ENCODE peak calls at places on chromosomes 6 and 20, in five cellular contexts. One of them, this sample, is unnamed.

GRCh38 chr6:142459267-142459666 is 157.5 kb downstream of the ADGRG6 start:
- DNase-seq in fibroblast of pulmonary artery: peak; percentile 14
- DNase-seq in ovary: no peak
- DNase-seq in Caco-2: no peak
- DNase-seq in astrocyte of the spinal cord: peak; percentile 52
- DNase-seq in this sample: no peak

GRCh38 chr20:36830791-36831691 is 44.9 kb upstream of the TLDC2 start:
- DNase-seq in fibroblast of pulmonary artery: peak; percentile 71
- DNase-seq in ovary: peak; percentile 75
- DNase-seq in Caco-2: no peak
- DNase-seq in astrocyte of the spinal cord: no peak
- DNase-seq in this sample: no peak

GRCh38 chr6:125469915-125470314 is 168.1 kb upstream of the HDDC2 start:
- DNase-seq in fibroblast of pulmonary artery: no peak
- DNase-seq in ovary: no peak
- DNase-seq in Caco-2: no peak
- DNase-seq in astrocyte of the spinal cord: peak; percentile 13
- DNase-seq in this sample: peak; percentile 47

GRCh38 chr6:113420290-113420689 is 436.9 kb upstream of the MARCKS start:
- DNase-seq in fibroblast of pulmonary artery: no peak
- DNase-seq in ovary: no peak
- DNase-seq in Caco-2: no peak
- DNase-seq in astrocyte of the spinal cord: no peak
- DNase-seq in this sample: no peak

GRCh38 chr20:41330343-41330720 is 10.3 kb upstream of the LPIN3 start:
- DNase-seq in fibroblast of pulmonary artery: no peak
- DNase-seq in ovary: no peak
- DNase-seq in Caco-2: peak; percentile 35
- DNase-seq in astrocyte of the spinal cord: no peak
- DNase-seq in this sample: peak; percentile 25

GRCh38 chr6:113672691-113673149 is 184.4 kb upstream of the MARCKS start:
- DNase-seq in fibroblast of pulmonary artery: peak; percentile 75
- DNase-seq in ovary: peak; percentile 63
- DNase-seq in Caco-2: no peak
- DNase-seq in astrocyte of the spinal cord: peak; percentile 23
- DNase-seq in this sample: no peak

GRCh38 chr20:2756056-2756611 is 44.3 kb downstream of the CPXM1 start:
- DNase-seq in fibroblast of pulmonary artery: peak; percentile 72
- DNase-seq in ovary: peak; percentile 55
- DNase-seq in Caco-2: peak; percentile 61
- DNase-seq in astrocyte of the spinal cord: peak; percentile 46
- DNase-seq in this sample: peak; percentile 11

GRCh38 chr6:137248702-137249101 is 29.5 kb upstream of the IFNGR1 start:
- DNase-seq in fibroblast of pulmonary artery: no peak
- DNase-seq in ovary: no peak
- DNase-seq in Caco-2: no peak
- DNase-seq in astrocyte of the spinal cord: no peak
- DNase-seq in this sample: no peak

GRCh38 chr6:138450445-138450844 is 46.4 kb downstream of the HEBP2 start:
- DNase-seq in fibroblast of pulmonary artery: no peak
- DNase-seq in ovary: no peak
- DNase-seq in Caco-2: no peak
- DNase-seq in astrocyte of the spinal cord: no peak
- DNase-seq in this sample: no peak

GRCh38 chr20:39070484-39071231 is 108.5 kb downstream of the DHX35 start:
- DNase-seq in fibroblast of pulmonary artery: peak; percentile 21
- DNase-seq in ovary: no peak
- DNase-seq in Caco-2: no peak
- DNase-seq in astrocyte of the spinal cord: peak; percentile 60
- DNase-seq in this sample: peak; percentile 76

GRCh38 chr20:61647741-61648140 is 395.7 kb downstream of the CDH4 start:
- DNase-seq in fibroblast of pulmonary artery: no peak
- DNase-seq in ovary: no peak
- DNase-seq in Caco-2: no peak
- DNase-seq in astrocyte of the spinal cord: no peak
- DNase-seq in this sample: no peak

GRCh38 chr6:15936503-15936902 is 192.4 kb upstream of the MYLIP start:
- DNase-seq in fibroblast of pulmonary artery: no peak
- DNase-seq in ovary: no peak
- DNase-seq in Caco-2: no peak
- DNase-seq in astrocyte of the spinal cord: no peak
- DNase-seq in this sample: no peak

GRCh38 chr20:33709905-33710541 is 10.1 kb downstream of the PXMP4 start:
- DNase-seq in fibroblast of pulmonary artery: no peak
- DNase-seq in ovary: no peak
- DNase-seq in Caco-2: peak; percentile 71
- DNase-seq in astrocyte of the spinal cord: no peak
- DNase-seq in this sample: no peak

GRCh38 chr6:72916906-72917305 is 295.0 kb downstream of the KCNQ5 start:
- DNase-seq in fibroblast of pulmonary artery: peak; percentile 40
- DNase-seq in ovary: no peak
- DNase-seq in Caco-2: no peak
- DNase-seq in astrocyte of the spinal cord: no peak
- DNase-seq in this sample: no peak

GRCh38 chr20:24972341-24972740 is 20.2 kb downstream of the APMAP start:
- DNase-seq in fibroblast of pulmonary artery: no peak
- DNase-seq in ovary: no peak
- DNase-seq in Caco-2: no peak
- DNase-seq in astrocyte of the spinal cord: no peak
- DNase-seq in this sample: no peak

GRCh38 chr6:5206920-5207561 is 53.7 kb downstream of the LYRM4 start:
- DNase-seq in fibroblast of pulmonary artery: no peak
- DNase-seq in ovary: no peak
- DNase-seq in Caco-2: no peak
- DNase-seq in astrocyte of the spinal cord: no peak
- DNase-seq in this sample: no peak

GRCh38 chr6:128069180-128069579 is 168.3 kb upstream of the THEMIS start:
- DNase-seq in fibroblast of pulmonary artery: peak; percentile 64
- DNase-seq in ovary: no peak
- DNase-seq in Caco-2: no peak
- DNase-seq in astrocyte of the spinal cord: peak; percentile 67
- DNase-seq in this sample: no peak

GRCh38 chr6:112086744-112087135 is 542 bp downstream of the TUBE1 start:
- DNase-seq in fibroblast of pulmonary artery: peak; percentile 46
- DNase-seq in ovary: no peak
- DNase-seq in Caco-2: no peak
- DNase-seq in astrocyte of the spinal cord: peak; percentile 72
- DNase-seq in this sample: peak; percentile 72

GRCh38 chr6:100346203-100346602 is 118.5 kb downstream of the SIM1 start:
- DNase-seq in fibroblast of pulmonary artery: no peak
- DNase-seq in ovary: no peak
- DNase-seq in Caco-2: no peak
- DNase-seq in astrocyte of the spinal cord: peak; percentile 42
- DNase-seq in this sample: no peak

GRCh38 chr6:148972481-148972880 is 225.7 kb downstream of the UST start:
- DNase-seq in fibroblast of pulmonary artery: no peak
- DNase-seq in ovary: peak; percentile 59
- DNase-seq in Caco-2: peak; percentile 72
- DNase-seq in astrocyte of the spinal cord: peak; percentile 47
- DNase-seq in this sample: peak; percentile 87

GRCh38 chr6:113671440-113671839 is 185.7 kb upstream of the MARCKS start:
- DNase-seq in fibroblast of pulmonary artery: no peak
- DNase-seq in ovary: no peak
- DNase-seq in Caco-2: no peak
- DNase-seq in astrocyte of the spinal cord: no peak
- DNase-seq in this sample: peak; percentile 20

GRCh38 chr6:98808522-98809210 is 25.7 kb upstream of the POU3F2 start:
- DNase-seq in fibroblast of pulmonary artery: peak; percentile 66
- DNase-seq in ovary: no peak
- DNase-seq in Caco-2: no peak
- DNase-seq in astrocyte of the spinal cord: peak; percentile 34
- DNase-seq in this sample: no peak

GRCh38 chr20:47118641-47119040 is 224.0 kb downstream of the EYA2 start:
- DNase-seq in fibroblast of pulmonary artery: no peak
- DNase-seq in ovary: no peak
- DNase-seq in Caco-2: no peak
- DNase-seq in astrocyte of the spinal cord: no peak
- DNase-seq in this sample: no peak

DNA sequence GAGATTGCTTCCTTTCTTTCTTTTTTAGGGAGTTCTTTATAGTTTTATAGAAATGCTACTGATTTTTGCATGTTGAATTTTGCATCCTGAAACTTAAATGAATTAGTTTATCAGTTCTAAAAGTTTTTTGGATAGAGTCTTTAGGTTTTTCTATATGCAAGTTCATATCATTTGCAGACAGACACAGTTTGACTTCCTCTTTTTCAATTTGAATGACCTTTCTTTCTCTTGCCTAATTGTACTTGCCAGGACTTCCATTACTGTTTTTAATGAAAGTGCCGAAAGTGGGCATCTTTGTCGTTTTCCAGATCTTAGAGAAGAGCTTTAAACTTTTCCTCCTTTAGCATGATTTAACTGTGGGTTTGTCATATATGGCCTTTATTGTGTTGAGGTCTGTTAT is 21.1 kb upstream of the EDN1 start:
- DNase-seq in fibroblast of pulmonary artery: no peak
- DNase-seq in ovary: no peak
- DNase-seq in Caco-2: no peak
- DNase-seq in astrocyte of the spinal cord: no peak
- DNase-seq in this sample: no peak
- H3K4me3 ChIP-seq in fibroblast of pulmonary artery: no peak overlapping the region
- H3K4me3 ChIP-seq in ovary: no peak overlapping the region
- H3K4me3 ChIP-seq in Caco-2: no peak overlapping the region
- H3K4me3 ChIP-seq in astrocyte of the spinal cord: no peak overlapping the region
- H3K4me3 ChIP-seq in this sample: no peak overlapping the region

GRCh38 chr20:43102394-43102793 is 87.3 kb downstream of the PTPRT start:
- DNase-seq in fibroblast of pulmonary artery: no peak
- DNase-seq in ovary: no peak
- DNase-seq in Caco-2: no peak
- DNase-seq in astrocyte of the spinal cord: no peak
- DNase-seq in this sample: no peak
- TF ChIP-seq CTCF in fibroblast of pulmonary artery: no peak
- TF ChIP-seq CTCF in ovary: no peak
- TF ChIP-seq CTCF in Caco-2: peak; percentile 52
- TF ChIP-seq CTCF in astrocyte of the spinal cord: no peak
- TF ChIP-seq CTCF in this sample: no peak

GRCh38 chr6:47484616-47485015 is 7.0 kb downstream of the CD2AP start:
- DNase-seq in fibroblast of pulmonary artery: peak; percentile 60
- DNase-seq in ovary: no peak
- DNase-seq in Caco-2: no peak
- DNase-seq in astrocyte of the spinal cord: peak; percentile 92
- DNase-seq in this sample: peak; percentile 87
- H3K4me3 ChIP-seq in fibroblast of pulmonary artery: no peak overlapping the region
- H3K4me3 ChIP-seq in ovary: no peak overlapping the region
- H3K4me3 ChIP-seq in Caco-2: no peak overlapping the region
- H3K4me3 ChIP-seq in astrocyte of the spinal cord: no peak overlapping the region
- H3K4me3 ChIP-seq in this sample: no peak overlapping the region

DNA sequence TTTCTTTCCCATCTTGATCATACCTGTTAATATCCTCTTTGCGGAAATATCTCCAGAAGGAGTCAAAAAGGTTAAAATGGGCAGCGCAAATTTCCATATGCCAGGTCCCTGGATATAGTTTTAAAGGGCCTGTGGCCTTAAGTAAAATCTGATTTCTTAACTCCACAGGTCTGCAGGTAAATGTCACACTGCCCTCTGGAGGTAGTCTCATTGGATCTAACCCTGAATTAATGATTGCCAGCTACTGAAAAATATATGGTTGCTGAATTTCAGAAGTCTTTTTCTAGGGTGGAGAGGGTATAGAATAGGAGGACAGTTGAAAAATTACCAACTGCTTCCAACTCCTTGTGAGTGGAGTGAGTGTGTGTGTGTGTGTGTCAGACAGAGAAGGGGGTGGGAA is 8.5 kb downstream of the MOXD1 start:
- DNase-seq in fibroblast of pulmonary artery: peak; percentile 70
- DNase-seq in ovary: no peak
- DNase-seq in Caco-2: no peak
- DNase-seq in astrocyte of the spinal cord: no peak
- DNase-seq in this sample: peak; percentile 66
- TF ChIP-seq CTCF in fibroblast of pulmonary artery: peak; percentile 60
- TF ChIP-seq CTCF in ovary: no peak
- TF ChIP-seq CTCF in Caco-2: peak; percentile 59
- TF ChIP-seq CTCF in astrocyte of the spinal cord: no peak
- TF ChIP-seq CTCF in this sample: peak; percentile 35

GRCh38 chr6:135922170-135922569 is 70.7 kb downstream of the PDE7B start:
- DNase-seq in fibroblast of pulmonary artery: peak; percentile 98
- DNase-seq in ovary: no peak
- DNase-seq in Caco-2: no peak
- DNase-seq in astrocyte of the spinal cord: peak; percentile 98
- DNase-seq in this sample: peak; percentile 97
- H3K4me3 ChIP-seq in fibroblast of pulmonary artery: no peak overlapping the region
- H3K4me3 ChIP-seq in ovary: no peak overlapping the region
- H3K4me3 ChIP-seq in Caco-2: no peak overlapping the region
- H3K4me3 ChIP-seq in astrocyte of the spinal cord: no peak overlapping the region
- H3K4me3 ChIP-seq in this sample: no peak overlapping the region

GRCh38 chr6:11123978-11124377 is 12.5 kb upstream of the ERVFRD-1 start:
- DNase-seq in fibroblast of pulmonary artery: no peak
- DNase-seq in ovary: no peak
- DNase-seq in Caco-2: no peak
- DNase-seq in astrocyte of the spinal cord: no peak
- DNase-seq in this sample: no peak
- TF ChIP-seq CTCF in fibroblast of pulmonary artery: peak; percentile 18
- TF ChIP-seq CTCF in ovary: no peak
- TF ChIP-seq CTCF in Caco-2: peak; percentile 1
- TF ChIP-seq CTCF in astrocyte of the spinal cord: peak; percentile 16
- TF ChIP-seq CTCF in this sample: peak; percentile 26

DNA sequence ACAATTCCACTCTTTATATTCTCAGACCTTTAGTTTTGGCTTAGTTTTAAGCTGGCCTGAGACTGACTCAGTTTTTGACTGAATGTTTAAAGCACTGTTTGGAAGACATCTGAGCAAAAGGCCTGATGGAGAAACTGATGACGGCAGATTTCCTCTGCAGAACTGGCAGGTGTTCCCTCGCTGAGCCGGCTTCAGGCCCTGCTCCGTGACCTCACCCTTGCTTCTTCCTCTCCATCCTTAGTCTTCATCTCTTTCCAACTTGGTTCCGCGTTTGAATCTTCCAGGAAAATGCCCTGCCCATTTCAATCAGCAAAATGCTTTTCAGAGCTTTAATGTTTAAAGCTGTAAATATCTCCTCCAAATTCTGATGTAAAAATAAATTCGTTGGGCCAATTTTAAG is 6.6 kb downstream of the NKX2-4 start:
- DNase-seq in fibroblast of pulmonary artery: no peak
- DNase-seq in ovary: no peak
- DNase-seq in Caco-2: no peak
- DNase-seq in astrocyte of the spinal cord: no peak
- DNase-seq in this sample: no peak
- H3K4me3 ChIP-seq in fibroblast of pulmonary artery: no peak overlapping the region
- H3K4me3 ChIP-seq in ovary: no peak overlapping the region
- H3K4me3 ChIP-seq in Caco-2: no peak overlapping the region
- H3K4me3 ChIP-seq in astrocyte of the spinal cord: no peak overlapping the region
- H3K4me3 ChIP-seq in this sample: no peak overlapping the region

GRCh38 chr6:90479603-90479926 is 107.3 kb downstream of the MAP3K7 start:
- DNase-seq in fibroblast of pulmonary artery: no peak
- DNase-seq in ovary: no peak
- DNase-seq in Caco-2: no peak
- DNase-seq in astrocyte of the spinal cord: no peak
- DNase-seq in this sample: no peak

GRCh38 chr6:90478789-90479602 is 107.9 kb downstream of the MAP3K7 start:
- DNase-seq in fibroblast of pulmonary artery: peak; percentile 96
- DNase-seq in ovary: peak; percentile 84
- DNase-seq in Caco-2: peak; percentile 88
- DNase-seq in astrocyte of the spinal cord: peak; percentile 92
- DNase-seq in this sample: peak; percentile 98

GRCh38 chr6:90483116-90483839 is 103.6 kb downstream of the MAP3K7 start:
- DNase-seq in fibroblast of pulmonary artery: peak; percentile 29
- DNase-seq in ovary: no peak
- DNase-seq in Caco-2: no peak
- DNase-seq in astrocyte of the spinal cord: no peak
- DNase-seq in this sample: peak; percentile 62

GRCh38 chr6:90477366-90477765 is 109.5 kb downstream of the MAP3K7 start:
- DNase-seq in fibroblast of pulmonary artery: no peak
- DNase-seq in ovary: no peak
- DNase-seq in Caco-2: no peak
- DNase-seq in astrocyte of the spinal cord: no peak
- DNase-seq in this sample: no peak

GRCh38 chr6:90478278-90478677 is 108.6 kb downstream of the MAP3K7 start:
- DNase-seq in fibroblast of pulmonary artery: no peak
- DNase-seq in ovary: no peak
- DNase-seq in Caco-2: no peak
- DNase-seq in astrocyte of the spinal cord: no peak
- DNase-seq in this sample: no peak
- TF ChIP-seq CTCF in fibroblast of pulmonary artery: no peak
- TF ChIP-seq CTCF in ovary: no peak
- TF ChIP-seq CTCF in Caco-2: no peak
- TF ChIP-seq CTCF in astrocyte of the spinal cord: peak; percentile 1
- TF ChIP-seq CTCF in this sample: no peak